ENCODE peak calls at places on chromosomes 12 and 14, in nine cellular contexts. A is ovary, O is H1, C is ascending aorta, L is neural crest cell, T is K562, F is pancreas, H is HFFc6, D is heart right ventricle. S is an unnamed sample.
A peak's percentile ranks its signal among the peaks of the same experiment; 100 is the strongest.

GRCh38 chr12:110165540-110166159 is 41.5 kb downstream of the IFT81 start:
- DNase-seq in A (no peak), O (no peak), C (no peak), L (no peak), T (no peak), F (no peak), H (no peak), D (no peak), S (no peak)

GRCh38 chr12:126570571-126570970 is 1505.3 kb downstream of the AACS start:
- DNase-seq in A (no peak), O (no peak), C (no peak), L (no peak), T (no peak), F (no peak), H (no peak), D (no peak), S (no peak)

GRCh38 chr12:41621288-41621687 is 433.2 kb downstream of the PDZRN4 start:
- DNase-seq in A (no peak), O (no peak), C (no peak), L (no peak), T (no peak), F (no peak), H (no peak), D (no peak), S (no peak)

GRCh38 chr14:103140316-103141109 is 17.3 kb downstream of the TNFAIP2 start:
- DNase-seq in A (no peak), O (no peak), C (no peak), L (no peak), T (no peak), F (no peak), H (no peak), D (no peak), S (no peak)

GRCh38 chr14:78836777-78837176 is 666.6 kb downstream of the NRXN3 start:
- DNase-seq in A (no peak), O (peak; percentile 74), C (no peak), L (peak; percentile 72), T (peak; percentile 36), F (peak; percentile 13), H (peak; percentile 48), D (no peak), S (peak; percentile 78)

GRCh38 chr14:100975668-100976067 is 72.1 kb upstream of the RTL1 start:
- DNase-seq in A (no peak), O (no peak), C (no peak), L (no peak), T (no peak), F (no peak), H (peak; percentile 41), D (no peak), S (no peak)

GRCh38 chr12:98373019-98373554 is 142.3 kb upstream of the TMPO start:
- DNase-seq in A (no peak), O (no peak), C (no peak), L (peak; percentile 33), T (peak; percentile 44), F (no peak), H (peak; percentile 52), D (no peak), S (peak; percentile 41)

GRCh38 chr12:58889557-58889956 is 30.7 kb downstream of the LRIG3 start:
- DNase-seq in A (no peak), O (no peak), C (no peak), L (no peak), T (no peak), F (no peak), H (no peak), D (no peak), S (no peak)

GRCh38 chr12:52975204-52975603 is 26.3 kb downstream of the KRT18 start:
- DNase-seq in A (no peak), O (no peak), C (no peak), L (no peak), T (peak; percentile 36), F (no peak), H (no peak), D (no peak), S (no peak)

GRCh38 chr12:52977195-52977594 is 28.3 kb downstream of the KRT18 start:
- DNase-seq in A (no peak), O (no peak), C (no peak), L (no peak), T (no peak), F (no peak), H (no peak), D (no peak), S (no peak)

GRCh38 chr12:52976574-52977071 is 27.7 kb downstream of the KRT18 start:
- DNase-seq in A (no peak), O (no peak), C (no peak), L (no peak), T (no peak), F (no peak), H (peak; percentile 80), D (no peak), S (no peak)

GRCh38 chr12:52971701-52972329 is 22.9 kb downstream of the KRT18 start:
- DNase-seq in A (no peak), O (no peak), C (no peak), L (no peak), T (no peak), F (no peak), H (peak; percentile 71), D (no peak), S (no peak)

GRCh38 chr12:52975820-52976573 is 27.1 kb downstream of the KRT18 start:
- DNase-seq in A (no peak), O (no peak), C (no peak), L (no peak), T (no peak), F (no peak), H (peak; percentile 68), D (peak; percentile 37), S (peak; percentile 18)
- TF ChIP-seq CTCF in A (no peak), O (peak; percentile 83), C (no peak), L (no peak), T (peak; percentile 73), F (no peak), H (peak; percentile 57), D (no peak), S (no peak)

GRCh38 chr14:81169711-81170103 is 51.1 kb downstream of the GTF2A1 start:
- DNase-seq in A (peak; percentile 53), O (no peak), C (peak; percentile 76), L (no peak), T (no peak), F (peak; percentile 37), H (no peak), D (peak; percentile 71), S (no peak)

GRCh38 chr14:81170104-81170828 is 50.5 kb downstream of the GTF2A1 start:
- DNase-seq in A (peak; percentile 90), O (peak; percentile 86), C (peak; percentile 95), L (peak; percentile 74), T (peak; percentile 80), F (peak; percentile 90), H (peak; percentile 84), D (peak; percentile 93), S (peak; percentile 77)

GRCh38 chr14:81172353-81172752 is 48.4 kb downstream of the GTF2A1 start:
- DNase-seq in A (no peak), O (no peak), C (no peak), L (no peak), T (no peak), F (no peak), H (peak; percentile 11), D (no peak), S (no peak)

GRCh38 chr14:81169267-81169666 is 51.5 kb downstream of the GTF2A1 start:
- DNase-seq in A (no peak), O (no peak), C (no peak), L (no peak), T (no peak), F (no peak), H (no peak), D (no peak), S (no peak)

GRCh38 chr14:81170829-81171195 is 49.9 kb downstream of the GTF2A1 start:
- DNase-seq in A (no peak), O (no peak), C (no peak), L (no peak), T (no peak), F (no peak), H (no peak), D (no peak), S (no peak)
- TF ChIP-seq CTCF in A (no peak), O (no peak), C (no peak), L (no peak), T (no peak), F (no peak), H (peak; percentile 54), D (no peak), S (peak; percentile 25)

GRCh38 chr14:72893636-72894322 is at the start of gene DPF3:
- DNase-seq in A (peak; percentile 93), O (peak; percentile 96), C (peak; percentile 97), L (peak; percentile 92), T (peak; percentile 96), F (peak; percentile 97), H (peak; percentile 95), D (peak; percentile 96), S (peak; percentile 96)

GRCh38 chr14:72892879-72893635 is 844 bp downstream of the DPF3 start:
- DNase-seq in A (peak; percentile 61), O (peak; percentile 65), C (no peak), L (peak; percentile 25), T (peak; percentile 14), F (peak; percentile 37), H (no peak), D (peak; percentile 39), S (peak; percentile 41)

GRCh38 chr14:72894323-72894622 is 372 bp upstream of the DPF3 start:
- DNase-seq in A (no peak), O (no peak), C (no peak), L (no peak), T (no peak), F (no peak), H (no peak), D (no peak), S (no peak)

GRCh38 chr14:72891666-72892102 is 2.2 kb downstream of the DPF3 start:
- DNase-seq in A (no peak), O (no peak), C (no peak), L (no peak), T (no peak), F (no peak), H (no peak), D (no peak), S (no peak)

DNA sequence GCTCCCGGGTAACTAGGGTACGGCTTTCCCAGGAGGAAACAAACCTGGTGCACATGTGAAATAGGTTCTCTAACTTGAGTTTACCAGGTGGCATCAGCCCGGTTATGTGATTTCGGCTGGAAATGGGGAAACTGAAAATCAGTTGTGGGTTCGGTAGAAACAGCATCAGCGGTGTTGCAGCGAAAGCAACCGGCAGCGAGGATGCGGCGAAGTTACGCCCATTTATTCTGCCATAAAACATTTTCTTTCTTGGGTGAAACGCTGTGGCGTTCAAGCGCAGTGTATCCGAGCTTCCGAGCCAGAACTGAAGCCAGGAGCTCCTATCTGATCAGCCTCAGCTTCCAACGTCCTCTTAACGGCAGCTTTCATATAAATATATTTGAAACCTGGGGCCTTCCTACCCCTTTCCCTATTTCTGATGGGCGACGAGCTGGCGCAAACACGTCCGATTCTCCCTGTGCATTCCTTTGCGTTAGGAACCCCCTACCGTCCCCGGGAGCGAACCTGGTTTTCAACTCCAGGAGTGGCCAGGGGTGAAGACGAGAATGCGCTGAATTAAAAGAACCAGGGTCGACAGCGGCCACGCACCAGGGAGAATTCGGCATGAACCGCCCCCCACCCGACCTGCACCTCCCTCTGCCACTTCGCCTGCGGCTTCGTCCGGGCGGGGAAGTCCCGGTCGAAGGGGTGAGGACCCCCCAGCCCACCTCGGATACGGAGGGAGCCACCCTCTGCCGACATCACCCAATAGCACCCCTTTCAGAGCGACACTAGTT is 1.6 kb downstream of the DPF3 start:
- DNase-seq in A (peak; percentile 46), O (no peak), C (no peak), L (no peak), T (no peak), F (no peak), H (peak; percentile 34), D (peak; percentile 17), S (peak; percentile 46)
- TF ChIP-seq CTCF in A (no peak), O (no peak), C (no peak), L (no peak), T (no peak), F (no peak), H (no peak), D (no peak), S (no peak)

GRCh38 chr14:59107819-59108218 is 80.6 kb upstream of the DAAM1 start:
- DNase-seq in A (no peak), O (no peak), C (no peak), L (no peak), T (no peak), F (no peak), H (no peak), D (no peak), S (no peak)
- TF ChIP-seq CTCF in A (no peak), O (no peak), C (no peak), L (no peak), T (no peak), F (no peak), H (no peak), D (no peak), S (no peak)